ENCODE peak calls at places on chromosome 21, in eight cellular contexts. B is neural progenitor cell, N is H7, Y is psoas muscle, V is PC-3, P is transverse colon, T is fibroblast of lung, L is heart left ventricle. O is an unnamed sample. For H3K36me3, the result is how much of the 10 kb centered on the place peaks cover.

GRCh38 chr21:29052224-29052623 is 21.2 kb downstream of the CCT8 start:
- DNase-seq in B (no peak), N (no peak), Y (no peak), V (no peak), P (no peak), T (no peak), L (no peak), O (no peak)

GRCh38 chr21:33762798-33763572 is 120.7 kb downstream of the ITSN1 start:
- DNase-seq in B (no peak), N (no peak), Y (no peak), V (peak), P (no peak), T (no peak), L (no peak), O (no peak)

GRCh38 chr21:45383111-45383614 is 21.8 kb upstream of the COL18A1 start:
- DNase-seq in B (no peak), N (no peak), Y (peak), V (no peak), P (no peak), T (no peak), L (peak), O (no peak)

GRCh38 chr21:16438761-16439160 is 709.0 kb downstream of the USP25 start:
- DNase-seq in B (no peak), N (no peak), Y (no peak), V (no peak), P (no peak), T (no peak), L (no peak), O (no peak)

GRCh38 chr21:29005696-29006095 is 13.0 kb upstream of the LTN1 start:
- DNase-seq in B (no peak), N (no peak), Y (no peak), V (peak), P (no peak), T (no peak), L (no peak), O (no peak)

GRCh38 chr21:36456714-36457399 is 23.1 kb downstream of the CLDN14 start:
- DNase-seq in B (no peak), N (no peak), Y (no peak), V (no peak), P (no peak), T (no peak), L (no peak), O (no peak)

GRCh38 chr21:27532081-27532480 is 565.2 kb upstream of the ADAMTS5 start:
- DNase-seq in B (no peak), N (no peak), Y (no peak), V (peak), P (peak), T (peak), L (no peak), O (no peak)

GRCh38 chr21:26167593-26167992 is 3.0 kb downstream of the APP start:
- DNase-seq in B (peak), N (no peak), Y (no peak), V (no peak), P (no peak), T (no peak), L (no peak), O (no peak)

GRCh38 chr21:43304621-43305335 is 122.2 kb downstream of the SIK1 start:
- DNase-seq in B (no peak), N (no peak), Y (no peak), V (no peak), P (no peak), T (no peak), L (peak), O (no peak)

GRCh38 chr21:26443867-26444266 is 129.2 kb downstream of the CYYR1 start:
- DNase-seq in B (no peak), N (no peak), Y (no peak), V (peak), P (no peak), T (no peak), L (no peak), O (no peak)

GRCh38 chr21:45870851-45871615 is 110.5 kb upstream of the COL6A1 start:
- DNase-seq in B (no peak), N (peak), Y (no peak), V (no peak), P (no peak), T (no peak), L (no peak), O (no peak)

GRCh38 chr21:46594276-46594675 is 10.6 kb downstream of the S100B start:
- DNase-seq in B (no peak), N (no peak), Y (no peak), V (no peak), P (no peak), T (no peak), L (no peak), O (no peak)

GRCh38 chr21:15703932-15704331 is 25.9 kb upstream of the USP25 start:
- DNase-seq in B (no peak), N (no peak), Y (no peak), V (no peak), P (no peak), T (peak), L (no peak), O (no peak)

GRCh38 chr21:27292851-27293638 is 326.2 kb upstream of the ADAMTS5 start:
- DNase-seq in B (no peak), N (no peak), Y (no peak), V (no peak), P (no peak), T (no peak), L (no peak), O (no peak)

GRCh38 chr21:28627691-28628090 is 365.0 kb downstream of the LTN1 start:
- DNase-seq in B (no peak), N (no peak), Y (no peak), V (no peak), P (no peak), T (no peak), L (no peak), O (no peak)

GRCh38 chr21:45536301-45537081 is 5.7 kb downstream of the SLC19A1 start:
- DNase-seq in B (peak), N (no peak), Y (peak), V (no peak), P (peak), T (no peak), L (peak), O (peak)

GRCh38 chr21:26444646-26445045 is 128.4 kb downstream of the CYYR1 start:
- DNase-seq in B (no peak), N (no peak), Y (no peak), V (no peak), P (no peak), T (no peak), L (no peak), O (no peak)

GRCh38 chr21:42401164-42401563 is 2.5 kb upstream of the UBASH3A start:
- DNase-seq in B (no peak), N (no peak), Y (no peak), V (no peak), P (no peak), T (peak), L (no peak), O (no peak)

GRCh38 chr21:8993943-8994639 is 1527.3 kb upstream of the TPTE start:
- DNase-seq in B (no peak), N (no peak), Y (no peak), V (peak), P (no peak), T (no peak), L (no peak), O (no peak)

GRCh38 chr21:39911792-39912191 is 44.6 kb downstream of the PCP4 start:
- DNase-seq in B (no peak), N (no peak), Y (no peak), V (no peak), P (no peak), T (no peak), L (no peak), O (no peak)

GRCh38 chr21:42160111-42160949 is 58.6 kb upstream of the ABCG1 start:
- DNase-seq in B (no peak), N (peak), Y (no peak), V (no peak), P (no peak), T (no peak), L (no peak), O (no peak)

GRCh38 chr21:41152149-41152548 is 15.8 kb upstream of the BACE2 start:
- DNase-seq in B (no peak), N (no peak), Y (no peak), V (no peak), P (no peak), T (no peak), L (no peak), O (no peak)

GRCh38 chr21:29025328-29025713 is 853 bp downstream of the USP16 start:
- DNase-seq in B (peak), N (peak), Y (no peak), V (peak), P (no peak), T (no peak), L (no peak), O (no peak)

GRCh38 chr21:26572668-26573381 is at the start of gene CYYR1:
- DNase-seq in B (peak), N (peak), Y (peak), V (no peak), P (no peak), T (peak), L (peak), O (no peak)

GRCh38 chr21:28419110-28419509 is 573.6 kb downstream of the LTN1 start:
- DNase-seq in B (no peak), N (no peak), Y (no peak), V (no peak), P (no peak), T (peak), L (no peak), O (no peak)

GRCh38 chr21:26753822-26754221 is 91.4 kb downstream of the ADAMTS1 start:
- DNase-seq in B (no peak), N (no peak), Y (no peak), V (no peak), P (no peak), T (no peak), L (no peak), O (no peak)

GRCh38 chr21:36609654-36610053 is 89.3 kb upstream of the SIM2 start:
- DNase-seq in B (no peak), N (no peak), Y (no peak), V (no peak), P (no peak), T (no peak), L (no peak), O (no peak)

GRCh38 chr21:42373181-42373907 is 7.0 kb upstream of the TFF1 start:
- DNase-seq in B (no peak), N (peak), Y (no peak), V (no peak), P (no peak), T (no peak), L (no peak), O (no peak)

GRCh38 chr21:45865106-45865835 is 116.3 kb upstream of the COL6A1 start:
- DNase-seq in B (no peak), N (no peak), Y (no peak), V (peak), P (no peak), T (peak), L (no peak), O (no peak)

GRCh38 chr21:41375875-41376274 is 14.0 kb downstream of the MX2 start:
- DNase-seq in B (no peak), N (no peak), Y (no peak), V (no peak), P (no peak), T (no peak), L (no peak), O (no peak)

GRCh38 chr21:16192900-16193299 is 463.1 kb downstream of the USP25 start:
- DNase-seq in B (no peak), N (no peak), Y (no peak), V (peak), P (no peak), T (peak), L (no peak), O (no peak)

GRCh38 chr21:45401916-45402900 is 2.8 kb upstream of the COL18A1 start:
- DNase-seq in B (no peak), N (no peak), Y (peak), V (no peak), P (no peak), T (no peak), L (peak), O (no peak)

GRCh38 chr21:16409341-16409740 is 679.6 kb downstream of the USP25 start:
- DNase-seq in B (no peak), N (no peak), Y (no peak), V (no peak), P (no peak), T (no peak), L (no peak), O (no peak)

GRCh38 chr21:27674037-27674436 is 707.1 kb upstream of the ADAMTS5 start:
- DNase-seq in B (no peak), N (no peak), Y (no peak), V (peak), P (no peak), T (peak), L (no peak), O (no peak)

GRCh38 chr21:44321846-44322450 is 17.2 kb downstream of the CFAP410 start:
- DNase-seq in B (no peak), N (peak), Y (no peak), V (no peak), P (no peak), T (no peak), L (no peak), O (no peak)
- H3K36me3 ChIP-seq in B (under half), N (under half), Y (half or more), V (under half), P (under half), T (under half), L (half or more), O (under half)

GRCh38 chr21:38267136-38267535 is 10.3 kb downstream of the KCNJ15 start:
- DNase-seq in B (no peak), N (no peak), Y (no peak), V (no peak), P (no peak), T (no peak), L (no peak), O (no peak)

GRCh38 chr21:38267991-38268858 is 11.4 kb downstream of the KCNJ15 start:
- DNase-seq in B (no peak), N (no peak), Y (no peak), V (peak), P (no peak), T (peak), L (no peak), O (no peak)

GRCh38 chr21:38272215-38272614 is 15.4 kb downstream of the KCNJ15 start:
- DNase-seq in B (no peak), N (no peak), Y (no peak), V (peak), P (no peak), T (no peak), L (no peak), O (no peak)

GRCh38 chr21:38268859-38269566 is 12.2 kb downstream of the KCNJ15 start:
- DNase-seq in B (no peak), N (no peak), Y (no peak), V (no peak), P (no peak), T (no peak), L (no peak), O (no peak)

GRCh38 chr21:38269567-38269917 is 12.8 kb downstream of the KCNJ15 start:
- DNase-seq in B (peak), N (no peak), Y (no peak), V (no peak), P (no peak), T (no peak), L (no peak), O (no peak)
- H3K36me3 ChIP-seq in B (under half), N (under half), Y (under half), V (under half), P (under half), T (under half), L (under half), O (under half)

GRCh38 chr21:17813353-17813752 is 5.8 kb downstream of the C21orf91 start:
- DNase-seq in B (no peak), N (no peak), Y (no peak), V (no peak), P (no peak), T (no peak), L (no peak), O (no peak)
- H3K36me3 ChIP-seq in B (half or more), N (under half), Y (under half), V (half or more), P (under half), T (under half), L (half or more), O (under half)

GRCh38 chr21:32698286-32698685 is 29.5 kb downstream of the SYNJ1 start:
- DNase-seq in B (no peak), N (no peak), Y (no peak), V (no peak), P (no peak), T (no peak), L (no peak), O (no peak)
- H3K36me3 ChIP-seq in B (under half), N (under half), Y (under half), V (under half), P (under half), T (under half), L (under half), O (under half)

GRCh38 chr21:34919406-34919805 is 129.7 kb downstream of the RUNX1 start:
- DNase-seq in B (no peak), N (no peak), Y (no peak), V (no peak), P (no peak), T (no peak), L (no peak), O (no peak)

GRCh38 chr21:34915364-34915834 is 133.7 kb downstream of the RUNX1 start:
- DNase-seq in B (no peak), N (no peak), Y (no peak), V (peak), P (no peak), T (peak), L (no peak), O (no peak)

GRCh38 chr21:34914239-34914638 is 134.9 kb downstream of the RUNX1 start:
- DNase-seq in B (no peak), N (no peak), Y (no peak), V (no peak), P (no peak), T (no peak), L (no peak), O (no peak)

GRCh38 chr21:34913786-34914185 is 135.3 kb downstream of the RUNX1 start:
- DNase-seq in B (no peak), N (no peak), Y (no peak), V (no peak), P (no peak), T (peak), L (no peak), O (no peak)

GRCh38 chr21:34916446-34916845 is 132.7 kb downstream of the RUNX1 start:
- DNase-seq in B (no peak), N (no peak), Y (no peak), V (no peak), P (no peak), T (no peak), L (no peak), O (no peak)
- H3K36me3 ChIP-seq in B (under half), N (under half), Y (under half), V (under half), P (under half), T (under half), L (under half), O (under half)

GRCh38 chr21:32102426-32102825 is 176.4 kb downstream of the MIS18A start:
- DNase-seq in B (no peak), N (no peak), Y (no peak), V (no peak), P (no peak), T (no peak), L (no peak), O (no peak)
- H3K36me3 ChIP-seq in B (under half), N (under half), Y (under half), V (under half), P (under half), T (under half), L (under half), O (under half)